ENCODE peak calls at places on chromosomes 11 and 22, in six cellular contexts. E, U, Q, O, F and X are unnamed samples.

GRCh38 chr11:73538381-73538872 is 59.5 kb downstream of the FAM168A start:
- DNase-seq in Q (peak), F (peak), E (no peak), U (no peak), O (peak), X (no peak)

GRCh38 chr11:105000797-105001196 is 22.2 kb downstream of the CASP5 start:
- DNase-seq in O (no peak), U (no peak), Q (peak), E (no peak), F (no peak), X (peak)

GRCh38 chr11:128629516-128630106 is 42.3 kb upstream of the ETS1 start:
- DNase-seq in E (peak), Q (peak), O (no peak), F (no peak), U (no peak), X (no peak)

GRCh38 chr11:32435511-32435946 is at the start of gene WT1:
- DNase-seq in E (no peak), U (no peak), O (no peak), F (no peak), Q (peak), X (peak)

GRCh38 chr22:27719535-27720227 is 81.9 kb downstream of the MN1 start:
- DNase-seq in E (peak), O (no peak), Q (peak), U (peak), F (no peak), X (peak)

GRCh38 chr11:69144719-69145365 is 10.9 kb upstream of the SMIM38 start:
- DNase-seq in E (peak), Q (no peak), O (no peak), U (no peak), F (no peak), X (no peak)

GRCh38 chr11:109984634-109985289 is 108.4 kb upstream of the ZC3H12C start:
- DNase-seq in O (no peak), E (no peak), U (no peak), Q (no peak), F (no peak), X (no peak)

GRCh38 chr11:1655168-1656060 is 25.8 kb downstream of the KRTAP5-5 start:
- DNase-seq in Q (no peak), U (no peak), E (no peak), O (no peak), F (no peak), X (no peak)

GRCh38 chr11:125348704-125349635 is 147.1 kb downstream of the FEZ1 start:
- DNase-seq in E (peak), F (no peak), O (no peak), Q (peak), U (peak), X (peak)

DNA sequence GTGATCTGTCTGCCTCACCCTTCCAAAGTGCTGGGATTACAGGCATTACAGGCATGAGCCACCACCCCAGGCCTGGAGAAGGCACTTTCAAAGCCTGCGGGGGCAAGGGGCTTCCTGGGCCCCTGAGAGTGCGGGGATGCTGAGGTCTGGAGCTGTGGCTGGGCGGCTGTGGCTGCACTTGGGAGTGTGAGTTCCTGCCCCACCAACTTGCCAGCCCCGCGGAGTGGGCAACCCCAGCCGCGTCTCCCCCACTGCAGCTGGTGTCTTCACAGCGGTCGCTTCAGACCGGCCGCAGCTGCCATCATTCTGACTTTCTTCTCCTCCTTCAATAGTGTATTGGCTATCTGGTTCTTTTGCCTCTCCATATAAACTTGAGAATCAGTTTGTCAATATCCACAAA is 10.7 kb upstream of the MAP6 start:
- DNase-seq in F (no peak), Q (no peak), E (no peak), O (no peak), U (no peak), X (no peak)
- H2BK15ac ChIP-seq in F (no peak), Q (no peak), E (no peak), O (no peak), U (no peak), X (no peak)

GRCh38 chr22:46509416-46510089 is 27.9 kb downstream of the CELSR1 start:
- DNase-seq in E (no peak), U (no peak), F (no peak), O (no peak), Q (no peak), X (no peak)
- H2BK15ac ChIP-seq in E (no peak), U (no peak), F (peak), O (peak), Q (no peak), X (no peak)

GRCh38 chr11:45234306-45235006 is 51.7 kb downstream of the SYT13 start:
- DNase-seq in E (no peak), F (no peak), Q (no peak), O (no peak), U (no peak), X (no peak)
- H2BK15ac ChIP-seq in E (no peak), F (no peak), Q (no peak), O (no peak), U (no peak), X (no peak)

GRCh38 chr11:2795491-2795991 is 90.0 kb downstream of the CDKN1C start:
- DNase-seq in O (no peak), E (no peak), U (no peak), F (no peak), Q (no peak), X (no peak)

GRCh38 chr11:2796091-2796490 is 89.5 kb downstream of the CDKN1C start:
- DNase-seq in Q (no peak), O (no peak), E (no peak), F (no peak), U (no peak), X (no peak)

GRCh38 chr11:2794419-2794795 is 91.2 kb downstream of the CDKN1C start:
- DNase-seq in U (no peak), F (no peak), Q (no peak), E (no peak), O (no peak), X (peak)

GRCh38 chr11:2793781-2794418 is 91.7 kb downstream of the CDKN1C start:
- DNase-seq in E (no peak), F (no peak), Q (no peak), O (no peak), U (no peak), X (no peak)

GRCh38 chr11:2794947-2795346 is 90.6 kb downstream of the CDKN1C start:
- DNase-seq in Q (no peak), F (no peak), U (no peak), O (no peak), E (no peak), X (no peak)
- H2BK15ac ChIP-seq in Q (no peak), F (no peak), U (no peak), O (peak), E (no peak), X (no peak)